ENCODE peak calls at places on chromosomes 1 and 21, in five cellular contexts. G is fibroblast of lung, A is lung, K is heart right ventricle, P is transverse colon. E is an unnamed sample.

GRCh38 chr1:21610989-21611388 is 58.2 kb downstream of the RAP1GAP start:
- DNase-seq in P (no peak), A (no peak), K (no peak), G (no peak), E (no peak)

GRCh38 chr1:17274186-17275170 is 25.6 kb downstream of the PADI3 start:
- DNase-seq in P (peak; percentile 74), A (no peak), G (peak; percentile 15), K (no peak), E (peak; percentile 76)

GRCh38 chr1:39130297-39130696 is 74.2 kb upstream of the MACF1 start:
- DNase-seq in K (no peak), P (no peak), G (peak; percentile 66), A (no peak), E (no peak)

GRCh38 chr1:241847796-241848668 is at the start of gene EXO1:
- DNase-seq in A (peak; percentile 87), K (peak; percentile 86), P (peak; percentile 88), G (peak; percentile 94), E (peak; percentile 79)

GRCh38 chr1:35591211-35591610 is 18.1 kb downstream of the TFAP2E start:
- DNase-seq in G (no peak), A (no peak), K (no peak), P (no peak), E (no peak)

GRCh38 chr1:230937370-230937769 is 41.3 kb downstream of the TTC13 start:
- DNase-seq in A (no peak), K (no peak), P (no peak), G (peak; percentile 21), E (no peak)

GRCh38 chr1:10891081-10891480 is 94.6 kb upstream of the CASZ1 start:
- DNase-seq in P (no peak), A (no peak), G (no peak), K (no peak), E (no peak)

GRCh38 chr1:18929686-18930085 is 26.8 kb downstream of the IFFO2 start:
- DNase-seq in K (no peak), P (no peak), G (peak; percentile 88), A (no peak), E (no peak)

GRCh38 chr1:59072017-59072947 is 224.6 kb upstream of the FGGY start:
- DNase-seq in P (peak; percentile 23), A (no peak), G (no peak), K (no peak), E (no peak)

GRCh38 chr1:228022571-228023293 is 15.9 kb downstream of the WNT3A start:
- DNase-seq in A (no peak), G (no peak), P (peak; percentile 4), K (peak; percentile 6), E (no peak)

GRCh38 chr1:57440096-57440495 is 16.2 kb upstream of the DAB1 start:
- DNase-seq in K (no peak), P (no peak), G (no peak), A (no peak), E (no peak)

GRCh38 chr21:28402616-28402989 is 590.1 kb downstream of the LTN1 start:
- DNase-seq in A (no peak), P (no peak), G (peak; percentile 24), K (no peak), E (no peak)

GRCh38 chr21:33993286-33994231 is 78.0 kb upstream of the ATP5PO start:
- DNase-seq in K (no peak), A (no peak), G (no peak), P (no peak), E (no peak)

GRCh38 chr1:6245086-6245868 is 1.3 kb downstream of the HES3 start:
- DNase-seq in A (peak; percentile 76), K (peak; percentile 86), P (peak; percentile 78), G (peak; percentile 73), E (peak; percentile 66)

GRCh38 chr1:26851106-26851684 is 11.8 kb upstream of the SFN start:
- DNase-seq in G (no peak), A (no peak), K (no peak), P (no peak), E (no peak)

GRCh38 chr1:21546122-21546825 is 37.1 kb downstream of the ALPL start:
- DNase-seq in A (no peak), G (no peak), K (peak; percentile 37), P (no peak), E (no peak)

GRCh38 chr1:3717715-3718601 is 34.3 kb upstream of the CCDC27 start:
- DNase-seq in P (no peak), A (no peak), G (no peak), K (no peak), E (peak; percentile 69)

GRCh38 chr1:152495066-152495675 is 15.4 kb upstream of the LCE5A start:
- DNase-seq in G (no peak), P (peak; percentile 51), K (no peak), A (no peak), E (no peak)

GRCh38 chr1:47699492-47700220 is 261.8 kb downstream of the FOXD2 start:
- DNase-seq in K (no peak), P (no peak), G (no peak), A (no peak), E (no peak)

GRCh38 chr1:110481968-110482623 is 31.1 kb downstream of the PROK1 start:
- DNase-seq in K (no peak), P (no peak), G (no peak), A (no peak), E (no peak)

GRCh38 chr21:42471716-42472330 is 24.2 kb downstream of the RSPH1 start:
- DNase-seq in G (no peak), P (peak; percentile 5), A (no peak), K (no peak), E (no peak)

GRCh38 chr1:90616395-90616794 is 100.7 kb downstream of the BARHL2 start:
- DNase-seq in G (no peak), A (no peak), K (no peak), P (no peak), E (no peak)

GRCh38 chr1:66464356-66464755 is 69.6 kb upstream of the SGIP1 start:
- DNase-seq in P (no peak), G (no peak), A (no peak), K (no peak), E (no peak)

GRCh38 chr21:31502537-31503143 is 156.9 kb upstream of the SOD1 start:
- DNase-seq in A (no peak), P (no peak), G (no peak), K (no peak), E (no peak)

GRCh38 chr1:228781801-228782661 is 46.8 kb downstream of the RHOU start:
- DNase-seq in G (no peak), K (no peak), A (no peak), P (no peak), E (no peak)

GRCh38 chr1:75531570-75531969 is 79.3 kb downstream of the SLC44A5 start:
- DNase-seq in G (no peak), K (no peak), P (no peak), A (no peak), E (no peak)

GRCh38 chr1:53319296-53320101 is 8.4 kb downstream of the LRP8 start:
- DNase-seq in A (no peak), P (no peak), K (no peak), G (no peak), E (peak; percentile 4)

GRCh38 chr1:111733183-111733995 is 5.8 kb downstream of the INKA2 start:
- DNase-seq in G (peak; percentile 96), K (peak; percentile 79), A (peak; percentile 66), P (peak; percentile 36), E (no peak)

GRCh38 chr1:53625766-53626520 is 113.0 kb downstream of the GLIS1 start:
- DNase-seq in K (no peak), G (no peak), A (peak; percentile 11), P (no peak), E (no peak)

GRCh38 chr1:17678011-17678410 is 77.1 kb upstream of the ACTL8 start:
- DNase-seq in G (no peak), P (no peak), K (no peak), A (no peak), E (no peak)

DNA sequence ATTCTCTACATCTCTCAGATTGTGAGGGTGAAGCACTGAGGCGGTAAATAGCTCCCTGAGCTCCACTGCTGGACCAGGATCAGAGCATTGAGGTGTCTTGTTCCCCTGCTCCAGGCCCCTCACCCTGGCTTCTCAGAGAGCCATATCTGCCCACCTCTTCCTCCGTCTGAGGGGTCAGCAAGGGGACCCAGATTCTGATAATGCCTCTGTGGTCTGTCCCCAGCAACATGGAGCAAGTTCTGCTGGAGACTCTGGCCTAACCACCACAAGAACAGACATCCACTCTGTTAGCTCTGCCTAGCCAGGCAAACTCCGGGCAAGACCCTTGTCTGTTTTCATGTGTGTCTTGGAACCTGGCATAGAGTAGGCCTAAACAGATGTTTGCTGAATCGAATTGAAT is 2.2 kb downstream of the TRAF5 start:
- DNase-seq in G (no peak), K (no peak), P (no peak), A (no peak), E (no peak)
- H3K4me3 ChIP-seq in G (no peak overlapping the region), K (no peak overlapping the region), P (no peak overlapping the region), A (no peak overlapping the region), E (peak overlapping the region; percentile 59)

GRCh38 chr1:207833381-207833780 is 77.5 kb downstream of the CD34 start:
- DNase-seq in A (no peak), G (no peak), P (no peak), K (no peak), E (no peak)
- H3K4me1 ChIP-seq in A (peaks cover 20% of the 10 kb centered on the region), G (peaks cover 2% of the 10 kb centered on the region), P (peaks cover 55% of the 10 kb centered on the region), K (peaks cover 80% of the 10 kb centered on the region), E (peaks cover 12% of the 10 kb centered on the region)

GRCh38 chr1:175118375-175118774 is 50.7 kb downstream of the TNN start:
- DNase-seq in P (no peak), G (no peak), A (no peak), K (no peak), E (no peak)
- TF ChIP-seq CTCF in P (no peak), G (no peak), A (no peak), K (no peak), E (no peak)

GRCh38 chr1:193727850-193728249 is 541.4 kb upstream of the B3GALT2 start:
- DNase-seq in A (no peak), G (no peak), K (no peak), P (no peak), E (no peak)
- H3K4me3 ChIP-seq in A (no peak overlapping the region), G (no peak overlapping the region), K (no peak overlapping the region), P (no peak overlapping the region), E (no peak overlapping the region)

GRCh38 chr1:214569357-214570004 is 18.1 kb upstream of the PTPN14 start:
- DNase-seq in G (peak; percentile 49), K (no peak), A (no peak), P (no peak), E (no peak)
- H3K4me1 ChIP-seq in G (peaks cover 30% of the 10 kb centered on the region), K (no peaks in the 10 kb centered on the region), A (peaks cover 4% of the 10 kb centered on the region), P (peaks cover 16% of the 10 kb centered on the region), E (no peaks in the 10 kb centered on the region)

GRCh38 chr1:23799570-23800395 is 771 bp downstream of the GALE start:
- DNase-seq in G (peak; percentile 73), P (peak; percentile 88), K (peak; percentile 52), A (peak; percentile 92), E (no peak)
- TF ChIP-seq CTCF in G (no peak), P (no peak), K (no peak), A (no peak), E (no peak)